ENCODE peak calls at places on chromosomes 3 and 15, in five cellular contexts. P is K562, X is SK-N-SH, I is GM12878, J is HepG2. A is an unnamed sample.

GRCh38 chr15:82168296-82168695 is 94.2 kb downstream of the EFL1 start:
- DNase-seq in P (no peak), X (no peak), I (no peak), J (no peak), A (no peak)

GRCh38 chr15:45387379-45388007 is 9.1 kb upstream of the GATM start:
- DNase-seq in I (no peak), P (no peak), J (peak; percentile 88), X (no peak), A (no peak)

GRCh38 chr3:71493372-71493771 is 90.2 kb downstream of the FOXP1 start:
- DNase-seq in P (no peak), X (no peak), I (no peak), J (no peak), A (no peak)

GRCh38 chr15:89360294-89360971 is 25.8 kb upstream of the POLG start:
- DNase-seq in P (no peak), J (no peak), X (no peak), I (no peak), A (no peak)

GRCh38 chr3:149417174-149417573 is 39.7 kb upstream of the TM4SF1 start:
- DNase-seq in I (peak; percentile 58), X (no peak), J (no peak), P (no peak), A (no peak)

GRCh38 chr3:128610671-128611070 is 39.9 kb downstream of the RPN1 start:
- DNase-seq in X (no peak), I (no peak), P (no peak), J (no peak), A (no peak)

GRCh38 chr15:59176653-59177444 is 29.8 kb upstream of the LDHAL6B start:
- DNase-seq in I (no peak), J (no peak), P (no peak), X (no peak), A (no peak)

GRCh38 chr15:101206173-101206572 is 45.7 kb downstream of the CHSY1 start:
- DNase-seq in P (no peak), X (no peak), J (no peak), I (no peak), A (no peak)

GRCh38 chr3:4928277-4928789 is 50.9 kb upstream of the BHLHE40 start:
- DNase-seq in P (no peak), X (no peak), J (no peak), I (no peak), A (no peak)

GRCh38 chr15:80275946-80276345 is 23.9 kb upstream of the CTXND1 start:
- DNase-seq in J (no peak), X (no peak), P (no peak), I (no peak), A (no peak)

GRCh38 chr15:101549647-101550046 is 60.1 kb upstream of the PCSK6 start:
- DNase-seq in P (no peak), X (no peak), I (no peak), J (no peak), A (no peak)

GRCh38 chr15:65368646-65369045 is 9.2 kb downstream of the IGDCC3 start:
- DNase-seq in P (no peak), X (no peak), I (no peak), J (no peak), A (no peak)

GRCh38 chr3:27521179-27521871 is 37.1 kb upstream of the SLC4A7 start:
- DNase-seq in I (no peak), X (no peak), P (no peak), J (peak; percentile 69), A (no peak)

GRCh38 chr15:90207252-90207651 is 6.1 kb downstream of the SEMA4B start:
- DNase-seq in J (no peak), P (no peak), I (no peak), X (no peak), A (no peak)

DNA sequence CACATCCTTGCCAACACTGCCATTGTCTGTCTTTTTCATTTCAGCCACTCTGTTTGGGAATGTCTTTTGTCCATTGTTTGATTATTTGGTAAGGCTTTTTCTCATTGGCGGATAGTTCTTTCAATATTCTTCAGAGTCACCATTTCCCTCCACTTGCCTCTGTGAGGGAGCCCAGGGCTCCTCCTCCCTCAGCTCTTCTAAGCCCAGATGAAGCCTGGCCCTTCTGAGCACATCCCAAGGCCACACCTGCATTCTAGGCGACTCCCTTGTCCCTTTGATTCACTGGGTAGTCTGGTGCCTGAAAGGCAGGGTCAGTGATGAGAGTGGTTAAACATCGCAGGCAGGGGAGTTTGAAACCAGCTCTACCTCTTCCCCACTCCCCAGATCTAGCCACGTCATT is 12.4 kb upstream of the LTF start:
- DNase-seq in X (no peak), J (no peak), I (no peak), P (no peak), A (no peak)
- TF ChIP-seq FOXM1 in X (no peak), J (no peak), I (no peak), P (no peak), A (no peak)

DNA sequence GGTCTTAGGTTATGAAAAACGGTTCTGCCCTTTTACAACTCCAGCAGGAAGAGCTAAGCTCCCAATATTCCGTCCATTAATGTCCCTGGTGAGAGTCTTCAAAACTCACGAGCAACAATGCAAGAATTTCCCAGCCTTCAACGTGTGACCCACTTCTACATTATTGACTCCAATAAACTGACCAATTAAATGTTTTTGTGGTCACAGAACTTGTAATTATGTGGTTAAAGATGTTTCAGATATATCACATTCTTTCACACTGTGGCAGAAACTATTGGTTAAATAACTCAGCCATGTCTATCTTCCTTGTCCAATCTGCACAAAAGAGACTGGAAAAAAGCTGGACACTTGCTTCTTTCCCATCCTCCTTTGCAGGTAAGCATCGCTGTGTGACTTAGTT is 286.6 kb upstream of the ADAMTS9 start:
- DNase-seq in X (no peak), P (no peak), I (no peak), J (no peak), A (no peak)
- TF ChIP-seq FOXM1 in X (no peak), P (no peak), I (no peak), J (no peak), A (no peak)

DNA sequence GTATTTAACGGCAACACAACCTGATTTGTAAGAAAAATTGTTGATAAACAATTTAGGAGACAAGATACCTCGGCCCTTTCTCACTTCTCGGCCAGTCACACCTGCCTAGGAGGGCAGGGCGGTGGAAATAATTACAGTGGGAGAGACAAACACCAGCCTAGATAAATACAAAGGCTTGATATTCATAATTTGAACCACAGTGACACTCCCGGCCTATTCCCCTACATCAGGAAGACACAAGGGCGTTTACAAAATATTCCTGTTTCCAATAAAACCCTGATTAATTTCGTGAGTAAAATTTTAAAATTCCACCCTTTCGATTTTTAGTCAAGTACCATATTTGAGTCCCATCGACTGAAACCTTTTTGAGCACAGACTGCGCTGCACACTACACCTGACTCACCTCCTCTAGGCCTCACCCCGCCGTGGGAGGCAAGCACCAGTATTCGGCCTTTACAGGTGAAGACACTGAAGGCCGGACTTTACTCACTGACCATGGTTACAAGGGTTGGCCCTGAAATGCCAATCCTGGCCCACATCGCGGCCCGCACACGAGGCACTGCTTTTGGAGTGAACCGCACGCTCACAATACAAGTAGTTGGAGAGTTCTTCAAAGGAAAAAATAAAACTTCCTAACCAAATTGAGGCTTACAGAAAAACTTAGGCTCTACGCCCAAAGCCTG is 803 bp downstream of the ARPP19 start:
- DNase-seq in I (no peak), P (peak; percentile 17), J (peak; percentile 36), X (peak; percentile 33), A (no peak)
- TF ChIP-seq FOXM1 in I (no peak), P (no peak), J (no peak), X (no peak), A (no peak)

DNA sequence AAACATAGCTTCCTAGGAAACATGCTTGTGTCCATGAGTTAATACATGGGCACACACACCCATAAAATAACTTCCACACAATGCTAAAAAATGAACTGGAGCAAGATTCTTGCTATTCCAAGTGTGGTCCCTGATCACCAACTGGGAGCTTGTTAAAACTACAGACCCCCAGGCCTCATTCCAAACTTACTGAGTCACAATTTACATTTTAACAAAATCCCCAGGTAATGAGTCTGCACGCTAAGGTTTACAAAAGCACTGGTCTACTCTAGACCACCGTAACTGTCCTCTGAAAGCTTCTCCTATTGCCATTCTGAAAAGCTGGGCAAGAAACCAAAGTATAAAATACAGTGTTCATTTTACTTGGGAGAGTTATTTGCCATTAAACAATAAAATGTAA is 45.4 kb downstream of the IGF2BP2 start:
- DNase-seq in P (no peak), I (no peak), J (no peak), X (no peak), A (no peak)
- TF ChIP-seq FOXM1 in P (no peak), I (no peak), J (no peak), X (no peak), A (no peak)

GRCh38 chr15:96372554-96372953 is 42.1 kb downstream of the NR2F2 start:
- DNase-seq in X (no peak), J (no peak), P (no peak), I (no peak), A (no peak)
- TF ChIP-seq FOXM1 in X (no peak), J (no peak), P (no peak), I (no peak), A (no peak)

A was measured in HEK293T.